ENCODE peak calls at places on chromosome 11, in five cellular contexts. P, C, K, A and J are unnamed samples.
A peak's percentile ranks its signal among the peaks of the same experiment; 100 is the strongest.

GRCh38 chr11:23010790-23011340 is 150.6 kb upstream of the CCDC179 start:
- DNase-seq in P (no peak), C (no peak), K (no peak), A (no peak), J (no peak)

GRCh38 chr11:62614275-62614674 is 1.2 kb downstream of the ROM1 start:
- DNase-seq in P (no peak), C (no peak), K (no peak), A (no peak), J (no peak)

GRCh38 chr11:92393218-92393617 is 168.6 kb downstream of the FAT3 start:
- DNase-seq in P (no peak), C (no peak), K (no peak), A (no peak), J (no peak)

GRCh38 chr11:12224537-12224893 is 114.1 kb downstream of the MICAL2 start:
- DNase-seq in P (no peak), C (no peak), K (peak; percentile 96), A (no peak), J (no peak)

GRCh38 chr11:9313648-9314290 is 624 bp downstream of the TMEM41B start:
- DNase-seq in P (no peak), C (peak; percentile 54), K (peak; percentile 13), A (no peak), J (no peak)

GRCh38 chr11:83725718-83726117 is 439.6 kb upstream of the CCDC90B start:
- DNase-seq in P (no peak), C (peak; percentile 17), K (peak; percentile 14), A (no peak), J (no peak)

GRCh38 chr11:77589521-77590193 is at the start of gene AQP11:
- DNase-seq in P (peak; percentile 92), C (peak; percentile 93), K (peak; percentile 77), A (peak; percentile 89), J (no peak)

GRCh38 chr11:16816358-16817270 is 78.2 kb downstream of the C11orf58 start:
- DNase-seq in P (no peak), C (no peak), K (no peak), A (no peak), J (no peak)

GRCh38 chr11:980438-981365 is 55.0 kb downstream of the AP2A2 start:
- DNase-seq in P (no peak), C (no peak), K (peak; percentile 34), A (no peak), J (no peak)

GRCh38 chr11:84498016-84498415 is 1129.1 kb downstream of the DLG2 start:
- DNase-seq in P (no peak), C (no peak), K (peak; percentile 94), A (no peak), J (no peak)

GRCh38 chr11:47977651-47978050 is 2.7 kb upstream of the PTPRJ start:
- DNase-seq in P (no peak), C (no peak), K (no peak), A (no peak), J (no peak)

GRCh38 chr11:28963189-28963588 is 855.0 kb downstream of the METTL15 start:
- DNase-seq in P (no peak), C (no peak), K (peak; percentile 37), A (no peak), J (no peak)

GRCh38 chr11:111562692-111563389 is 22.3 kb downstream of the LAYN start:
- DNase-seq in P (no peak), C (no peak), K (no peak), A (no peak), J (no peak)

GRCh38 chr11:130448416-130449068 is at the start of gene ADAMTS15:
- DNase-seq in P (peak; percentile 97), C (peak; percentile 95), K (peak; percentile 87), A (peak; percentile 87), J (no peak)

GRCh38 chr11:58637367-58637766 is 14.9 kb downstream of the CNTF start:
- DNase-seq in P (no peak), C (no peak), K (no peak), A (no peak), J (no peak)

GRCh38 chr11:79437981-79438630 is 2.7 kb downstream of the TENM4 start:
- DNase-seq in P (peak; percentile 61), C (peak; percentile 45), K (peak; percentile 61), A (no peak), J (no peak)

GRCh38 chr11:3939211-3939610 is 83.7 kb downstream of the STIM1 start:
- DNase-seq in P (no peak), C (no peak), K (peak; percentile 96), A (no peak), J (no peak)

GRCh38 chr11:71563401-71563800 is 2.0 kb upstream of the KRTAP5-10 start:
- DNase-seq in P (peak; percentile 59), C (peak; percentile 72), K (peak; percentile 39), A (no peak), J (no peak)

GRCh38 chr11:19225599-19225998 is 15.1 kb downstream of the E2F8 start:
- DNase-seq in P (no peak), C (no peak), K (no peak), A (no peak), J (no peak)

GRCh38 chr11:27861706-27862430 is 161.6 kb upstream of the BDNF start:
- DNase-seq in P (no peak), C (no peak), K (peak; percentile 94), A (no peak), J (peak; percentile 32)

GRCh38 chr11:10920205-10920604 is 62.4 kb upstream of the ZBED5 start:
- DNase-seq in P (no peak), C (no peak), K (peak; percentile 68), A (no peak), J (no peak)

GRCh38 chr11:34251640-34251980 is 106.2 kb downstream of the ABTB2 start:
- DNase-seq in P (no peak), C (no peak), K (peak; percentile 53), A (no peak), J (no peak)

GRCh38 chr11:46322759-46323158 is 24.5 kb upstream of the DGKZ start:
- DNase-seq in P (peak; percentile 66), C (peak; percentile 85), K (no peak), A (peak; percentile 82), J (no peak)

GRCh38 chr11:8265681-8266241 is 2.1 kb upstream of the LMO1 start:
- DNase-seq in P (peak; percentile 47), C (peak; percentile 67), K (no peak), A (no peak), J (no peak)
- H2AFZ ChIP-seq in P (no peak overlapping the region), C (no peak overlapping the region), K (no peak overlapping the region), A (no peak overlapping the region), J (no peak overlapping the region)

DNA sequence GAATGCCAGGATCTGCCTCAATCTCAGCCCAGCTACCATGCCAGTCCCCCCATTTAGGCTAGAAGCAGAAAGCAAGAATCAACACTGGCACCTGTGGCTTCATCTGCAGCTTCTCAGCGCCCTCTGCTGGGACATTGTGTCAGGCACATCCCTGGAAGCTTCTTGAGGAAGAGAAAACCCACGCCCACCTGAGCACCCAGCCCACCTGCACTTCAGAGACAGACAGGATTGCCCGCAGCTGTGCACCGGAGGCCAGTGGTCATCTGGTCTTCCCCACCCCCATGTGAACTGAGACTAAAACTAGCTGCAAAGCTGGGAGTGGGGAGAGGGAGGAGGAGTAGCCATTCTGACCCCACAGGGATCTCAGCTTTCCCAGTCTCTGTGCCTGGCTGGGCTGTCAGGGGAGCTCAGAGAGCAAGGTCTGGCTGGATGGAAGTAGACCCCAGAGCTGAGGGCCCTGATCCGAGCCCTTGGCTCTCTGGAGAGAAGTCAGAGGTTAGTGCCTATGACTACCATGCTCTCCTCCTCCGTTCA is 66.8 kb downstream of the FEZ1 start:
- DNase-seq in P (peak; percentile 89), C (peak; percentile 94), K (peak; percentile 35), A (peak; percentile 90), J (no peak)
- TF ChIP-seq CTCF in P (peak; percentile 87), C (peak; percentile 95), K (peak; percentile 67), A (peak; percentile 82), J (peak; percentile 93)

GRCh38 chr11:119371067-119371601 is 10.4 kb downstream of the USP2 start:
- DNase-seq in P (no peak), C (no peak), K (no peak), A (no peak), J (no peak)

GRCh38 chr11:119372260-119373058 is 9.0 kb downstream of the USP2 start:
- DNase-seq in P (peak; percentile 26), C (no peak), K (no peak), A (no peak), J (no peak)

GRCh38 chr11:119371778-119372182 is 9.7 kb downstream of the USP2 start:
- DNase-seq in P (peak; percentile 23), C (no peak), K (no peak), A (no peak), J (no peak)

GRCh38 chr11:119369035-119369925 is 12.2 kb downstream of the USP2 start:
- DNase-seq in P (no peak), C (no peak), K (no peak), A (no peak), J (no peak)

GRCh38 chr11:119370486-119371046 is 10.9 kb downstream of the USP2 start:
- DNase-seq in P (peak; percentile 29), C (no peak), K (no peak), A (no peak), J (no peak)
- H2AFZ ChIP-seq in P (no peak overlapping the region), C (no peak overlapping the region), K (no peak overlapping the region), A (no peak overlapping the region), J (no peak overlapping the region)

DNA sequence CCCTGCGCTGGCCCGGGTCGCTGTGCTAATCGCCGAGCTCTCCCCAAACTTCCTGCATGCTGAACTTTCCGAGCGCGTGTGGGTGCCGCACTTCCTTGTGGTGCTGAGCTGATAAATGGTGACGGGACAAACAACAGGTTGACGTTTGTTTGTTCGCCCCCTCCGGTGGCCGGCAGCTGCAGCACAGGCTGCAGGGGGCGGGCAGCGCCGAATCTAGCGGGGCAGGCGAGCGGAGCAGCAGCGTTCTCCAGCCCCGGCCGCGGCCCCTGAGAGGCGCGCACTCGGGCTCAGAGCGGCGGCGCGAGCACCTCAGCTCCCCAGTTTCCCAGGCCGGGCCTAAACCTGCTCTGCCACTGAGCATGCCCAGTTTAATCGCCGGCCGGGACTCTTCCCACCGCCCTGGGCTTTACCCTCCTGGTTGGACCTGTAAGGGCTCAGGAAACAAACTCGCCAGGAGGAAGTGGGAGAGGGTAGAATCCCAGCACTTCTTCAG is at the start of gene PDGFD:
- DNase-seq in P (peak; percentile 90), C (peak; percentile 93), K (peak; percentile 73), A (peak; percentile 85), J (no peak)
- TF ChIP-seq CTCF in P (peak; percentile 67), C (peak; percentile 52), K (peak; percentile 11), A (peak; percentile 58), J (peak; percentile 8)

GRCh38 chr11:73078631-73079030 is 63.5 kb downstream of the FCHSD2 start:
- DNase-seq in P (no peak), C (no peak), K (no peak), A (no peak), J (no peak)

GRCh38 chr11:73072935-73073481 is 69.1 kb downstream of the FCHSD2 start:
- DNase-seq in P (no peak), C (no peak), K (no peak), A (no peak), J (no peak)

DNA sequence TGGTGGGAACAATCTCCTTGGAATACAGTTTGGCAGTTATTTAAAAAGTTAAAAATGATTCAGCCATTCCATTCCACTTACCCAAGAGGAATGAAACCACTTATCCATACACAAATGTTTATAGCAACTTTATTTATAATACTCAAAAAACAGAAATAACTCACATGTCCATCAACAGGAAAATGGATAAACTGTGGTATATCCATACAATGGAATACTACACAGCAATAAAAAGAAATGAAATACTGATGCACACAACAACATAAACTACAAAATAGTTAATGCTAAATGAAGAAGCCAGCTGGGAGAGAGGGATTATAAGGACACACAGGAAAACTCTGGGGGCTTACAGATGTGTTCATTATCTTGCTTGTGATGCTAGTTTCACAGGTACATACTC is 64.7 kb downstream of the FCHSD2 start:
- DNase-seq in P (no peak), C (no peak), K (no peak), A (no peak), J (no peak)
- H2AFZ ChIP-seq in P (no peak overlapping the region), C (no peak overlapping the region), K (no peak overlapping the region), A (no peak overlapping the region), J (no peak overlapping the region)

GRCh38 chr11:59810189-59810910 is at the start of gene MRPL16:
- DNase-seq in P (peak; percentile 93), C (peak; percentile 97), K (peak; percentile 81), A (peak; percentile 93), J (peak; percentile 53)
- TF ChIP-seq CTCF in P (peak; percentile 47), C (peak; percentile 17), K (no peak), A (peak; percentile 30), J (peak; percentile 62)